ENCODE peak calls at places on chromosomes 3 and 15, in four cellular contexts. V is stimulated activated CD4-positive, alpha-beta T cell treated with anti-CD3 and anti-CD28 coated beads, TNF-alpha, amount 100 ng/mL, for 1 hour; F is RWPE1; G is caudate nucleus. C is an unnamed sample.

GRCh38 chr3:109265300-109265699 is 51.0 kb downstream of the DPPA2 start:
- DNase-seq in V (no peak), F (no peak), G (no peak), C (no peak)

GRCh38 chr15:60374628-60375081 is 23.1 kb downstream of the ANXA2 start:
- DNase-seq in V (no peak), F (peak), G (no peak), C (peak)

GRCh38 chr3:48451270-48451669 is 4.7 kb downstream of the ATRIP start:
- DNase-seq in V (no peak), F (no peak), G (no peak), C (no peak)

GRCh38 chr3:48446425-48447193 is at the start of gene ATRIP:
- DNase-seq in V (peak), F (peak), G (peak), C (peak)

GRCh38 chr3:178072931-178073330 is 463.3 kb upstream of the KCNMB2 start:
- DNase-seq in V (no peak), F (no peak), G (no peak), C (no peak)

GRCh38 chr3:126659915-126660886 is 5.3 kb upstream of the TXNRD3 start:
- DNase-seq in V (no peak), F (no peak), G (no peak), C (no peak)

GRCh38 chr3:13296662-13297061 is 123.5 kb downstream of the NUP210 start:
- DNase-seq in V (no peak), F (no peak), G (no peak), C (no peak)

GRCh38 chr3:128218858-128219257 is 65.6 kb downstream of the EEFSEC start:
- DNase-seq in V (no peak), F (no peak), G (no peak), C (no peak)

GRCh38 chr3:98962189-98962930 is 60.9 kb upstream of the DCBLD2 start:
- DNase-seq in V (no peak), F (peak), G (no peak), C (peak)

GRCh38 chr15:76576526-76577279 is 240.1 kb downstream of the ISL2 start:
- DNase-seq in V (no peak), F (no peak), G (no peak), C (peak)

GRCh38 chr3:85321892-85322291 is 363.1 kb downstream of the CADM2 start:
- DNase-seq in V (no peak), F (no peak), G (no peak), C (no peak)